ENCODE peak calls at places on chromosome 17, in five cellular contexts. V is NCI-H2081, T is tibial artery, M is NAMALWA, J is esophagus squamous epithelium. D is an unnamed sample.

GRCh38 chr17:14559220-14559619 is 258.3 kb downstream of the HS3ST3B1 start:
- DNase-seq in J (no peak), V (no peak), M (no peak), T (no peak), D (no peak)

GRCh38 chr17:48527742-48528028 is 3.1 kb downstream of the HOXB1 start:
- DNase-seq in V (no peak), T (no peak), M (no peak), J (no peak), D (no peak)

GRCh38 chr17:8746501-8747236 is 2.0 kb upstream of the CCDC42 start:
- DNase-seq in M (no peak), J (no peak), V (no peak), T (no peak), D (no peak)

GRCh38 chr17:12918132-12918531 is 99.7 kb downstream of the ELAC2 start:
- DNase-seq in M (no peak), J (no peak), V (no peak), T (no peak), D (no peak)

GRCh38 chr17:71548540-71549190 is 572.2 kb upstream of the SOX9 start:
- DNase-seq in V (no peak), T (no peak), M (no peak), J (no peak), D (no peak)

GRCh38 chr17:48037924-48038323 is 327 bp upstream of the COPZ2 start:
- DNase-seq in J (no peak), T (no peak), M (no peak), V (no peak), D (no peak)

GRCh38 chr17:73545109-73545508 is 99.1 kb downstream of the SDK2 start:
- DNase-seq in V (no peak), M (no peak), T (no peak), J (no peak), D (no peak)

GRCh38 chr17:74928786-74929185 is 4.7 kb downstream of the OTOP2 start:
- DNase-seq in T (no peak), M (no peak), V (no peak), J (no peak), D (no peak)

GRCh38 chr17:80358861-80359260 is 56.1 kb upstream of the ENDOV start:
- DNase-seq in V (no peak), T (peak), M (no peak), J (no peak), D (no peak)

GRCh38 chr17:68468334-68468733 is 11.0 kb upstream of the WIPI1 start:
- DNase-seq in V (no peak), T (no peak), J (no peak), M (no peak), D (no peak)

GRCh38 chr17:77297693-77298666 is 157.2 kb downstream of the SEC14L1 start:
- DNase-seq in M (no peak), T (no peak), V (no peak), J (no peak), D (no peak)

GRCh38 chr17:81727324-81728031 is 15.4 kb downstream of the SLC25A10 start:
- DNase-seq in T (no peak), V (peak), M (no peak), J (no peak), D (no peak)

GRCh38 chr17:73592079-73592415 is 52.2 kb downstream of the SDK2 start:
- DNase-seq in J (no peak), M (no peak), V (no peak), T (no peak), D (no peak)

GRCh38 chr17:7881655-7882054 is 6.9 kb upstream of the CHD3 start:
- DNase-seq in V (peak), T (no peak), J (no peak), M (no peak), D (no peak)